ENCODE peak calls at places on chromosome 9, in four cellular contexts. S is choroid plexus epithelial cell, G is brain microvascular endothelial cell, I is cardiac fibroblast. X is an unnamed sample.

GRCh38 chr9:83491995-83492394 is 46.2 kb downstream of the FRMD3 start:
- DNase-seq in S (no peak), G (no peak), I (no peak), X (no peak)

GRCh38 chr9:33924978-33925797 is 108.2 kb downstream of the UBE2R2 start:
- DNase-seq in S (peak), G (peak), I (peak), X (peak)

GRCh38 chr9:122315534-122315933 is 50.9 kb downstream of the MRRF start:
- DNase-seq in S (no peak), G (no peak), I (peak), X (no peak)

GRCh38 chr9:6305954-6306563 is 22.1 kb upstream of the TPD52L3 start:
- DNase-seq in S (peak), G (no peak), I (peak), X (peak)

GRCh38 chr9:137050570-137050969 is 3.3 kb downstream of the ENTPD2 start:
- DNase-seq in S (no peak), G (no peak), I (no peak), X (no peak)

GRCh38 chr9:134950811-134951210 is 33.1 kb upstream of the FCN1 start:
- DNase-seq in S (no peak), G (no peak), I (no peak), X (no peak)

GRCh38 chr9:128912270-128912853 is 8.4 kb upstream of the PHYHD1 start:
- DNase-seq in S (peak), G (peak), I (peak), X (peak)

GRCh38 chr9:93679536-93680444 is 103.4 kb downstream of the PHF2 start:
- DNase-seq in S (no peak), G (no peak), I (no peak), X (no peak)

GRCh38 chr9:33447404-33448158 is at the start of gene AQP3:
- DNase-seq in S (peak), G (peak), I (peak), X (no peak)

GRCh38 chr9:20197976-20198685 is 409.3 kb upstream of the SLC24A2 start:
- DNase-seq in S (peak), G (no peak), I (no peak), X (peak)

GRCh38 chr9:5188060-5188707 is 2.7 kb upstream of the INSL6 start:
- DNase-seq in S (no peak), G (no peak), I (no peak), X (no peak)

GRCh38 chr9:123507992-123508391 is 152.0 kb downstream of the CRB2 start:
- DNase-seq in S (peak), G (no peak), I (peak), X (peak)

GRCh38 chr9:96044401-96044800 is 168.9 kb downstream of the ERCC6L2 start:
- DNase-seq in S (no peak), G (no peak), I (no peak), X (no peak)

GRCh38 chr9:135886147-135886981 is 21.0 kb downstream of the CAMSAP1 start:
- DNase-seq in S (no peak), G (no peak), I (no peak), X (no peak)

GRCh38 chr9:119368681-119369581 is at the start of gene BRINP1:
- DNase-seq in S (peak), G (peak), I (peak), X (peak)

GRCh38 chr9:81557957-81558791 is 131.2 kb downstream of the TLE1 start:
- DNase-seq in S (peak), G (no peak), I (peak), X (peak)

GRCh38 chr9:136095028-136095494 is at the start of gene NACC2:
- DNase-seq in S (peak), G (peak), I (peak), X (peak)

GRCh38 chr9:111805841-111806241 is 11.1 kb upstream of the SHOC1 start:
- DNase-seq in S (peak), G (peak), I (peak), X (peak)

GRCh38 chr9:122364783-122365150 is 6.1 kb upstream of the PTGS1 start:
- DNase-seq in S (no peak), G (no peak), I (peak), X (peak)

GRCh38 chr9:123089040-123089439 is 55.6 kb downstream of the GPR21 start:
- DNase-seq in S (no peak), G (no peak), I (no peak), X (no peak)

GRCh38 chr9:2777454-2777853 is 60.1 kb downstream of the KCNV2 start:
- DNase-seq in S (no peak), G (no peak), I (no peak), X (no peak)

GRCh38 chr9:23663536-23663935 is 162.5 kb downstream of the ELAVL2 start:
- DNase-seq in S (no peak), G (no peak), I (no peak), X (no peak)

GRCh38 chr9:111900934-111901612 is 4.5 kb downstream of the UGCG start:
- DNase-seq in S (no peak), G (no peak), I (no peak), X (peak)

GRCh38 chr9:98806394-98807069 is 938 bp upstream of the GALNT12 start:
- DNase-seq in S (peak), G (no peak), I (no peak), X (peak)

GRCh38 chr9:81292056-81292805 is 397.1 kb downstream of the TLE1 start:
- DNase-seq in S (no peak), G (no peak), I (no peak), X (no peak)

GRCh38 chr9:134381671-134382505 is 55.6 kb downstream of the RXRA start:
- DNase-seq in S (peak), G (no peak), I (no peak), X (no peak)

GRCh38 chr9:109781086-109781485 is 1.1 kb downstream of the PALM2AKAP2 start:
- DNase-seq in S (peak), G (no peak), I (peak), X (peak)

GRCh38 chr9:109776391-109776790 is 3.6 kb upstream of the PALM2AKAP2 start:
- DNase-seq in S (no peak), G (no peak), I (no peak), X (no peak)

GRCh38 chr9:109781541-109782197 is 1.7 kb downstream of the PALM2AKAP2 start:
- DNase-seq in S (peak), G (no peak), I (peak), X (peak)

GRCh38 chr9:109779711-109780452 is at the start of gene PALM2AKAP2:
- DNase-seq in S (peak), G (peak), I (peak), X (peak)

DNA sequence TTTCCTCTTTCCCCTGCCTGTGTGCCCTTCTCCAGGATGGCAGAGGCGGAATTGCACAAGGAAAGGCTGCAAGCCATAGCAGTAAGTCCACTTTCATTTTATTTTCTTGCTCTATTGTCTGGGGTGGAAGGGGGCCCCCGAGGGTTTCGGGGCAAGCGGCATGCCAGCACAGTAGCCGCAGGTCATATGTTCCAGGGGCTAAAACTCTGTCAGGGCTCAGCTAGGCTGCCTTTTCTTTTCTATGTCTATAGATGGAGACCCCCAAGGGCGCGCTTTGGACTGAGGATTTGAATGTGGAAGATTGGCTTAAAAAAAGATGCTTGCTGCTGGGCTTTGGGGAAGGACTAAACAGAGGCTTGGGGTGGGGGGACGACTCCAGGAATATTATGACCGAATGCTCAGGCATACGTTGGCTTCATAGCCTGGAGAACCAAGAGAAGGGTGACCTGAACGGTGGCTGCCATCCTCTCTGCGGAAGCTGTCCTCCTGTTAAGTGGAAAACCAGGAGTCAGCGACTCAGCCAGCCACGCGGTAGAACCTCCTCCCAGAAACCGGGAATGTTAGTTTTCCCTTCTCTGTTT is 545 bp downstream of the PALM2AKAP2 start:
- DNase-seq in S (peak), G (no peak), I (no peak), X (peak)
- H3K4me3 ChIP-seq in S (peak), G (peak), I (peak), X (peak)

GRCh38 chr9:131008909-131009618 is at the start of gene LAMC3:
- DNase-seq in S (no peak), G (no peak), I (peak), X (no peak)
- TF ChIP-seq CTCF in S (peak), G (peak), I (peak), X (peak)

DNA sequence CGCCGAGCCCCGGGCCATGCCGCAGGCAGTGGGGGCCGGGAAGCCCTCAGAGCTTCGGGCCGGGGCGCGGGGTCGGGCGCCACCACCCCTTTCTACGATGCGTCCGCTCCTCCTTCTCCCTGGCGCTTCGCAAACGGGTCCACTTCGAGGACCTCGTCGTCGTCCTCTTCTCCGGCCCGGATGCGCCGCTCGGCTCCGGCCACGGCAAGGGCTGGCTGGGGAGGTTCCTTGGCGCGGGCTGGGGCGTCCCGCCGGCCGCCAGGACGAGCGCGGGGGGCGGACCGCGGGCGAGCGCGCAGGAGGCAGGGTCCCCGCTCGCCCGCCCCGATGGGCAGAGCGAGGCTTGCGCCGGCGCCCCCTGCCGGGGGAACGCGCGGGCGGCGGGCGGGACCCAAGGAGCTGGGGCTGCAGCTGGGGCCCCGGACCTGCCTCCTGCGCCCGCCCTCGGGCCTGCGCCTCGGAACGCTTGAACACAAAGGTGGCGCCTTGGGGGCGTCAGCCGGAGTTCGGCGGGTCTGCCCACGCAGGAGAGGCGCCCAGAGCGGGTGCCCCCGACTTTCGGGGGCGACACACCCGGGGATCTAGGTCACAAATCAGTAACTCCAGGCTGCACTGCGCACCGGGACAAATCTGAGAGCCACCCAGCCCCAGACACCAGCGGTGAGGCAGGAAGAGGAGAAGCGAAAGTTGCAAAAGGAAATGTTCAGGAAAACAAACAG is at the start of gene ROR2:
- DNase-seq in S (peak), G (no peak), I (peak), X (peak)
- H3K4me3 ChIP-seq in S (peak), G (peak), I (peak), X (peak)

DNA sequence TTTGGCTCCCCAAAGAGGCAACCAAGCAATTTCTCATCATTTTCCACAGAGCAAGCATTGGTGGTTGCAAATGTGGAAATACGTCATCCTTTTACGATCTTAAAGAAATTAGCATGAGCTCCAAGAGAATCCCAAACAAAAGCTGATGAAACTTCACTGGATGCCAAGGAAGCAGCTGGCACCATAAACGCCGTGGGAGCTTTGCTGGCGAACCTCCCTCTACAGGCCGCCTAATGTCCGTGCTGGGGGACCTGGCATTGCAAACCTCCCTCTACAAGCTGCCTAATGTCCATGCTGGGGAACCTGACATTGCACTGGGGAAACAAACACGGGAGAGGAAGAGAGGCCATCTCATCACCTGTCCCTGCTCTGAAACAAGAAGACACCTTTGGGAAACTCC is 432.3 kb downstream of the ACTL7B start:
- DNase-seq in S (no peak), G (no peak), I (no peak), X (no peak)
- TF ChIP-seq CTCF in S (no peak), G (no peak), I (no peak), X (no peak)